ENCODE peak calls at places on chromosomes 7 and 10, in five cellular contexts. One of them, this sample, is unnamed.
A peak's percentile ranks its signal among the peaks of the same experiment; 100 is the strongest.

GRCh38 chr10:96614515-96614914 is 27.7 kb upstream of the TM9SF3 start:
- DNase-seq in H9: no peak
- DNase-seq in neuronal stem cell: no peak
- DNase-seq in mesenchymal stem cell: peak; percentile 61
- DNase-seq in H1: no peak
- DNase-seq in this sample: no peak

GRCh38 chr7:5406957-5407930 is 16.4 kb downstream of the TNRC18 start:
- DNase-seq in H9: peak; percentile 95
- DNase-seq in neuronal stem cell: no peak
- DNase-seq in mesenchymal stem cell: no peak
- DNase-seq in H1: peak; percentile 79
- DNase-seq in this sample: no peak

GRCh38 chr7:151833691-151834090 is 43.2 kb downstream of the PRKAG2 start:
- DNase-seq in H9: no peak
- DNase-seq in neuronal stem cell: no peak
- DNase-seq in mesenchymal stem cell: no peak
- DNase-seq in H1: no peak
- DNase-seq in this sample: no peak

GRCh38 chr7:46032936-46033335 is 111.9 kb upstream of the IGFBP3 start:
- DNase-seq in H9: no peak
- DNase-seq in neuronal stem cell: no peak
- DNase-seq in mesenchymal stem cell: peak; percentile 26
- DNase-seq in H1: no peak
- DNase-seq in this sample: peak; percentile 95

GRCh38 chr10:97215619-97216018 is 29.9 kb upstream of the SLIT1 start:
- DNase-seq in H9: no peak
- DNase-seq in neuronal stem cell: no peak
- DNase-seq in mesenchymal stem cell: no peak
- DNase-seq in H1: no peak
- DNase-seq in this sample: no peak

GRCh38 chr10:109429956-109430760 is 493.2 kb downstream of the XPNPEP1 start:
- DNase-seq in H9: no peak
- DNase-seq in neuronal stem cell: no peak
- DNase-seq in mesenchymal stem cell: peak; percentile 62
- DNase-seq in H1: no peak
- DNase-seq in this sample: no peak

GRCh38 chr7:55432937-55433784 is 68.0 kb downstream of the LANCL2 start:
- DNase-seq in H9: no peak
- DNase-seq in neuronal stem cell: no peak
- DNase-seq in mesenchymal stem cell: peak; percentile 44
- DNase-seq in H1: no peak
- DNase-seq in this sample: peak; percentile 9

GRCh38 chr7:26925768-26926167 is 61.4 kb upstream of the SKAP2 start:
- DNase-seq in H9: no peak
- DNase-seq in neuronal stem cell: no peak
- DNase-seq in mesenchymal stem cell: no peak
- DNase-seq in H1: no peak
- DNase-seq in this sample: no peak

GRCh38 chr7:100356416-100357068 is 1.4 kb upstream of the PILRB start:
- DNase-seq in H9: no peak
- DNase-seq in neuronal stem cell: no peak
- DNase-seq in mesenchymal stem cell: no peak
- DNase-seq in H1: no peak
- DNase-seq in this sample: no peak

GRCh38 chr7:89549768-89550167 is 604.5 kb upstream of the STEAP1 start:
- DNase-seq in H9: no peak
- DNase-seq in neuronal stem cell: no peak
- DNase-seq in mesenchymal stem cell: no peak
- DNase-seq in H1: no peak
- DNase-seq in this sample: no peak
- H3K18ac ChIP-seq in H9: no peak overlapping the region
- H3K18ac ChIP-seq in neuronal stem cell: no peak overlapping the region
- H3K18ac ChIP-seq in mesenchymal stem cell: no peak overlapping the region
- H3K18ac ChIP-seq in H1: no peak overlapping the region
- H3K18ac ChIP-seq in this sample: no peak overlapping the region

GRCh38 chr10:132446195-132446581 is 49.2 kb downstream of the PWWP2B start:
- DNase-seq in H9: no peak
- DNase-seq in neuronal stem cell: no peak
- DNase-seq in mesenchymal stem cell: no peak
- DNase-seq in H1: no peak
- DNase-seq in this sample: no peak
- H2BK12ac ChIP-seq in H9: no peak overlapping the region
- H2BK12ac ChIP-seq in neuronal stem cell: peak overlapping the region; percentile 76
- H2BK12ac ChIP-seq in mesenchymal stem cell: peak overlapping the region; percentile 33
- H2BK12ac ChIP-seq in H1: peak overlapping the region; percentile 97
- H2BK12ac ChIP-seq in this sample: peak overlapping the region; percentile 99

GRCh38 chr10:126599949-126600627 is 70.4 kb downstream of the C10orf90 start:
- DNase-seq in H9: no peak
- DNase-seq in neuronal stem cell: no peak
- DNase-seq in mesenchymal stem cell: no peak
- DNase-seq in H1: peak; percentile 45
- DNase-seq in this sample: no peak
- H3K18ac ChIP-seq in H9: no peak overlapping the region
- H3K18ac ChIP-seq in neuronal stem cell: peak overlapping the region; percentile 2
- H3K18ac ChIP-seq in mesenchymal stem cell: no peak overlapping the region
- H3K18ac ChIP-seq in H1: peak overlapping the region; percentile 98
- H3K18ac ChIP-seq in this sample: no peak overlapping the region

DNA sequence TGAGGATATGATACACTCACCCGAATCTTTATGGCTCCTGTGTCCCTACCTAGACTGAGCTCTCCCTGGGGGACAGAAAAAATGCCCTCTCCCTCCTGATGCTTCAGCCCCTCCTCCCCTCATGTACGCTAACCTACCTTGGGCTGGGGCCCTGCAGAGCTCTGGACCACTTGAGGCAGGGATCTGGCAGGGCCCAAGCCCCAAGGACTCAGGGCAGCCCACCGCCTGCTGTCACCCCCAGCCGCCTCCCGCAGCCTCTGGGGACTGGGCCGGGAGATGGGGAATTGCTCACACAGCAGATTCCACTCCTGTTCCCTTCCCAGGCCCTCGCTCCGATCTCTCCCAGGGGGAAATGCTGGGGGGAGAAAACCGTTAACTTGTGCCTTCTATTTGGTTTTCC is 32.9 kb upstream of the LBX1 start:
- DNase-seq in H9: no peak
- DNase-seq in neuronal stem cell: no peak
- DNase-seq in mesenchymal stem cell: no peak
- DNase-seq in H1: no peak
- DNase-seq in this sample: no peak
- H2BK12ac ChIP-seq in H9: no peak overlapping the region
- H2BK12ac ChIP-seq in neuronal stem cell: no peak overlapping the region
- H2BK12ac ChIP-seq in mesenchymal stem cell: no peak overlapping the region
- H2BK12ac ChIP-seq in H1: no peak overlapping the region
- H2BK12ac ChIP-seq in this sample: no peak overlapping the region

GRCh38 chr7:94530114-94530513 is 20.5 kb downstream of the CASD1 start:
- DNase-seq in H9: no peak
- DNase-seq in neuronal stem cell: no peak
- DNase-seq in mesenchymal stem cell: no peak
- DNase-seq in H1: no peak
- DNase-seq in this sample: no peak

GRCh38 chr7:94529516-94529915 is 19.9 kb downstream of the CASD1 start:
- DNase-seq in H9: no peak
- DNase-seq in neuronal stem cell: no peak
- DNase-seq in mesenchymal stem cell: peak; percentile 19
- DNase-seq in H1: no peak
- DNase-seq in this sample: peak; percentile 68

DNA sequence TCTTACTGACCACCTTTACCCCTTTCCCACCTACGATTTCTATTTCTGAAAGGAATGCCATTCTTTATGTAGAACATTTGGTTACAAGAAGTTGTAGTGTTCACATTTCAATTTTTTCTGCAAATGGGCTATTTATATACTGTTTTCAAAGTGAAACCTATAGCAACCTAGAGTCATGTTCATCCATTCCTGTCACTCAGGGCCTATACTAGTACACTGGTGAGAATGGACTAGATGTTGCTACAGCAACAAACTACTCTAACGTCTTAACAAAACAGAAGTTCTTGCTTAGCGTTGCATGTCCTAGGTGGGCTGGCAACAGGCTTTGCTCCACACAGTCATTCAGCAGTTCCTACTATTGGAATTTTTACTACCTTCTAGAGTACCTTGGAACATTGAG is 16.3 kb downstream of the CASD1 start:
- DNase-seq in H9: no peak
- DNase-seq in neuronal stem cell: no peak
- DNase-seq in mesenchymal stem cell: peak; percentile 12
- DNase-seq in H1: no peak
- DNase-seq in this sample: no peak
- H3K18ac ChIP-seq in H9: no peak overlapping the region
- H3K18ac ChIP-seq in neuronal stem cell: no peak overlapping the region
- H3K18ac ChIP-seq in mesenchymal stem cell: no peak overlapping the region
- H3K18ac ChIP-seq in H1: no peak overlapping the region
- H3K18ac ChIP-seq in this sample: no peak overlapping the region

GRCh38 chr7:112254166-112254565 is 47.7 kb downstream of the ZNF277 start:
- DNase-seq in H9: no peak
- DNase-seq in neuronal stem cell: no peak
- DNase-seq in mesenchymal stem cell: no peak
- DNase-seq in H1: no peak
- DNase-seq in this sample: no peak
- H2BK12ac ChIP-seq in H9: no peak overlapping the region
- H2BK12ac ChIP-seq in neuronal stem cell: no peak overlapping the region
- H2BK12ac ChIP-seq in mesenchymal stem cell: no peak overlapping the region
- H2BK12ac ChIP-seq in H1: no peak overlapping the region
- H2BK12ac ChIP-seq in this sample: peak overlapping the region; percentile 31

GRCh38 chr10:12768156-12768731 is 233.3 kb downstream of the CCDC3 start:
- DNase-seq in H9: no peak
- DNase-seq in neuronal stem cell: no peak
- DNase-seq in mesenchymal stem cell: peak; percentile 76
- DNase-seq in H1: peak; percentile 50
- DNase-seq in this sample: peak; percentile 58
- H3K18ac ChIP-seq in H9: no peak overlapping the region
- H3K18ac ChIP-seq in neuronal stem cell: no peak overlapping the region
- H3K18ac ChIP-seq in mesenchymal stem cell: no peak overlapping the region
- H3K18ac ChIP-seq in H1: no peak overlapping the region
- H3K18ac ChIP-seq in this sample: no peak overlapping the region

GRCh38 chr7:81788241-81788640 is 18.4 kb upstream of the HGF start:
- DNase-seq in H9: no peak
- DNase-seq in neuronal stem cell: no peak
- DNase-seq in mesenchymal stem cell: no peak
- DNase-seq in H1: no peak
- DNase-seq in this sample: no peak

GRCh38 chr7:81780914-81781693 is 11.3 kb upstream of the HGF start:
- DNase-seq in H9: no peak
- DNase-seq in neuronal stem cell: no peak
- DNase-seq in mesenchymal stem cell: no peak
- DNase-seq in H1: no peak
- DNase-seq in this sample: no peak

GRCh38 chr7:81789406-81790139 is 19.7 kb upstream of the HGF start:
- DNase-seq in H9: no peak
- DNase-seq in neuronal stem cell: no peak
- DNase-seq in mesenchymal stem cell: no peak
- DNase-seq in H1: no peak
- DNase-seq in this sample: no peak

GRCh38 chr7:81783818-81784217 is 14.0 kb upstream of the HGF start:
- DNase-seq in H9: no peak
- DNase-seq in neuronal stem cell: no peak
- DNase-seq in mesenchymal stem cell: no peak
- DNase-seq in H1: no peak
- DNase-seq in this sample: no peak
- H2BK12ac ChIP-seq in H9: no peak overlapping the region
- H2BK12ac ChIP-seq in neuronal stem cell: no peak overlapping the region
- H2BK12ac ChIP-seq in mesenchymal stem cell: no peak overlapping the region
- H2BK12ac ChIP-seq in H1: no peak overlapping the region
- H2BK12ac ChIP-seq in this sample: no peak overlapping the region

GRCh38 chr10:133199992-133200611 is 29.9 kb upstream of the UTF1 start:
- DNase-seq in H9: no peak
- DNase-seq in neuronal stem cell: no peak
- DNase-seq in mesenchymal stem cell: no peak
- DNase-seq in H1: no peak
- DNase-seq in this sample: no peak

GRCh38 chr10:133199488-133199885 is 30.5 kb upstream of the UTF1 start:
- DNase-seq in H9: no peak
- DNase-seq in neuronal stem cell: no peak
- DNase-seq in mesenchymal stem cell: no peak
- DNase-seq in H1: no peak
- DNase-seq in this sample: no peak

GRCh38 chr10:133201151-133201947 is 28.7 kb upstream of the UTF1 start:
- DNase-seq in H9: no peak
- DNase-seq in neuronal stem cell: no peak
- DNase-seq in mesenchymal stem cell: no peak
- DNase-seq in H1: no peak
- DNase-seq in this sample: no peak

GRCh38 chr10:133201948-133202725 is 27.9 kb upstream of the UTF1 start:
- DNase-seq in H9: no peak
- DNase-seq in neuronal stem cell: no peak
- DNase-seq in mesenchymal stem cell: no peak
- DNase-seq in H1: no peak
- DNase-seq in this sample: no peak

DNA sequence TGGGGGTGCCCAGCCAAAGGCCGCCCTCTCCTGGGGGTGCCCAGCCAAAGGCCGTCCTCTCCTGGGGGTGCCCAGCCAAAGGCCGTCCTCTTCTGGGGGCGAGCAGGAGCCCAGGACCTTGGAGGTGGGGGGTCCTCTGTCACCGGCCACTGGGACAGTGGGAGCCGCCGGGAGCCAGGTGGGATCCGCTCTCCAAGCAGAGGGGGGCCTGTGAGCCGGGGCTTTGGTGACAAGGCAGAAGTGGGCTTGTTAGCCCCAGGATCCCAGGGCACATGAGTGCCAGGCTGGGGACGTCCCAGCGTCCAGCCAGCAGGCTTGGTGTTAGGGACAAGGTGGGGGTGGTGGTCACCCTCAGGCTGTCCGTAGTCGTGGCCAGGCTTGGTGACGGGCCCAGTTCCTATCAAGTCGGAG is 29.4 kb upstream of the UTF1 start:
- DNase-seq in H9: no peak
- DNase-seq in neuronal stem cell: no peak
- DNase-seq in mesenchymal stem cell: no peak
- DNase-seq in H1: no peak
- DNase-seq in this sample: no peak
- H3K18ac ChIP-seq in H9: no peak overlapping the region
- H3K18ac ChIP-seq in neuronal stem cell: peak overlapping the region; percentile 35
- H3K18ac ChIP-seq in mesenchymal stem cell: no peak overlapping the region
- H3K18ac ChIP-seq in H1: no peak overlapping the region
- H3K18ac ChIP-seq in this sample: no peak overlapping the region

This sample was measured in trophoblast cell.